ENCODE peak calls at places on chromosomes 4 and X, in six cellular contexts. One of them, this sample, is unnamed.

GRCh38 chr4:102734591-102735385 is 26.0 kb downstream of the MANBA start:
- DNase-seq in NCI-H446: no peak
- DNase-seq in left kidney: no peak
- DNase-seq in H54: no peak
- DNase-seq in SJSA1: no peak
- DNase-seq in kidney: no peak
- DNase-seq in this sample: no peak

GRCh38 chr4:121799888-121800501 is 1.1 kb upstream of the EXOSC9 start:
- DNase-seq in NCI-H446: no peak
- DNase-seq in left kidney: no peak
- DNase-seq in H54: no peak
- DNase-seq in SJSA1: no peak
- DNase-seq in kidney: no peak
- DNase-seq in this sample: no peak

GRCh38 chr4:118969359-118969758 is 80.7 kb downstream of the SYNPO2 start:
- DNase-seq in NCI-H446: peak
- DNase-seq in left kidney: peak
- DNase-seq in H54: no peak
- DNase-seq in SJSA1: peak
- DNase-seq in kidney: no peak
- DNase-seq in this sample: peak

GRCh38 chrX:40095588-40096394 is 2.0 kb downstream of the BCOR start:
- DNase-seq in NCI-H446: no peak
- DNase-seq in left kidney: peak
- DNase-seq in H54: no peak
- DNase-seq in SJSA1: no peak
- DNase-seq in kidney: peak
- DNase-seq in this sample: no peak

GRCh38 chr4:139815646-139816601 is 150.3 kb downstream of the MGST2 start:
- DNase-seq in NCI-H446: peak
- DNase-seq in left kidney: peak
- DNase-seq in H54: peak
- DNase-seq in SJSA1: peak
- DNase-seq in kidney: peak
- DNase-seq in this sample: peak

GRCh38 chrX:97845451-97845850 is 961.7 kb downstream of the RPA4 start:
- DNase-seq in NCI-H446: no peak
- DNase-seq in left kidney: no peak
- DNase-seq in H54: no peak
- DNase-seq in SJSA1: no peak
- DNase-seq in kidney: peak
- DNase-seq in this sample: no peak

GRCh38 chr4:18039113-18039512 is 17.6 kb upstream of the LCORL start:
- DNase-seq in NCI-H446: no peak
- DNase-seq in left kidney: no peak
- DNase-seq in H54: no peak
- DNase-seq in SJSA1: no peak
- DNase-seq in kidney: no peak
- DNase-seq in this sample: no peak

GRCh38 chr4:26235500-26235899 is 85.3 kb upstream of the RBPJ start:
- DNase-seq in NCI-H446: peak
- DNase-seq in left kidney: no peak
- DNase-seq in H54: no peak
- DNase-seq in SJSA1: no peak
- DNase-seq in kidney: no peak
- DNase-seq in this sample: peak

GRCh38 chr4:61666248-61666647 is 466.1 kb downstream of the ADGRL3 start:
- DNase-seq in NCI-H446: no peak
- DNase-seq in left kidney: peak
- DNase-seq in H54: no peak
- DNase-seq in SJSA1: no peak
- DNase-seq in kidney: no peak
- DNase-seq in this sample: no peak

GRCh38 chr4:55132775-55133174 is 7.4 kb upstream of the KDR start:
- DNase-seq in NCI-H446: no peak
- DNase-seq in left kidney: no peak
- DNase-seq in H54: no peak
- DNase-seq in SJSA1: no peak
- DNase-seq in kidney: no peak
- DNase-seq in this sample: no peak

GRCh38 chrX:153305941-153306464 is 15.6 kb downstream of the PNMA6F start:
- DNase-seq in NCI-H446: no peak
- DNase-seq in left kidney: no peak
- DNase-seq in H54: no peak
- DNase-seq in SJSA1: no peak
- DNase-seq in kidney: no peak
- DNase-seq in this sample: no peak

GRCh38 chr4:130172156-130172555 is 1076.2 kb downstream of the C4orf33 start:
- DNase-seq in NCI-H446: no peak
- DNase-seq in left kidney: peak
- DNase-seq in H54: no peak
- DNase-seq in SJSA1: no peak
- DNase-seq in kidney: no peak
- DNase-seq in this sample: no peak

GRCh38 chr4:69775488-69775887 is 15.1 kb upstream of the SULT1B1 start:
- DNase-seq in NCI-H446: no peak
- DNase-seq in left kidney: no peak
- DNase-seq in H54: no peak
- DNase-seq in SJSA1: no peak
- DNase-seq in kidney: no peak
- DNase-seq in this sample: no peak

GRCh38 chr4:59339631-59340030 is 1860.5 kb upstream of the ADGRL3 start:
- DNase-seq in NCI-H446: no peak
- DNase-seq in left kidney: no peak
- DNase-seq in H54: no peak
- DNase-seq in SJSA1: no peak
- DNase-seq in kidney: no peak
- DNase-seq in this sample: no peak

GRCh38 chrX:45709381-45709780 is 508.7 kb upstream of the DIPK2B start:
- DNase-seq in NCI-H446: no peak
- DNase-seq in left kidney: no peak
- DNase-seq in H54: no peak
- DNase-seq in SJSA1: no peak
- DNase-seq in kidney: no peak
- DNase-seq in this sample: no peak

GRCh38 chrX:19636989-19637388 is 121.7 kb upstream of the MAP3K15 start:
- DNase-seq in NCI-H446: no peak
- DNase-seq in left kidney: no peak
- DNase-seq in H54: no peak
- DNase-seq in SJSA1: no peak
- DNase-seq in kidney: no peak
- DNase-seq in this sample: no peak

GRCh38 chr4:815464-816146 is 10.3 kb downstream of the CPLX1 start:
- DNase-seq in NCI-H446: no peak
- DNase-seq in left kidney: peak
- DNase-seq in H54: no peak
- DNase-seq in SJSA1: no peak
- DNase-seq in kidney: no peak
- DNase-seq in this sample: no peak

GRCh38 chr4:185566972-185567749 is 31.9 kb upstream of the PDLIM3 start:
- DNase-seq in NCI-H446: no peak
- DNase-seq in left kidney: peak
- DNase-seq in H54: no peak
- DNase-seq in SJSA1: no peak
- DNase-seq in kidney: no peak
- DNase-seq in this sample: peak

GRCh38 chr4:5568931-5569330 is 139.4 kb downstream of the EVC2 start:
- DNase-seq in NCI-H446: no peak
- DNase-seq in left kidney: peak
- DNase-seq in H54: no peak
- DNase-seq in SJSA1: no peak
- DNase-seq in kidney: no peak
- DNase-seq in this sample: no peak

GRCh38 chr4:141352775-141353544 is 132.3 kb downstream of the ZNF330 start:
- DNase-seq in NCI-H446: no peak
- DNase-seq in left kidney: peak
- DNase-seq in H54: no peak
- DNase-seq in SJSA1: no peak
- DNase-seq in kidney: no peak
- DNase-seq in this sample: peak

GRCh38 chr4:47383829-47384427 is 79.6 kb downstream of the COMMD8 start:
- DNase-seq in NCI-H446: peak
- DNase-seq in left kidney: peak
- DNase-seq in H54: no peak
- DNase-seq in SJSA1: no peak
- DNase-seq in kidney: no peak
- DNase-seq in this sample: no peak

GRCh38 chr4:142615324-142615665 is 230.8 kb downstream of the INPP4B start:
- DNase-seq in NCI-H446: no peak
- DNase-seq in left kidney: no peak
- DNase-seq in H54: no peak
- DNase-seq in SJSA1: no peak
- DNase-seq in kidney: no peak
- DNase-seq in this sample: no peak

GRCh38 chrX:2283111-2283847 is 217.5 kb downstream of the DHRSX start:
- DNase-seq in NCI-H446: no peak
- DNase-seq in left kidney: no peak
- DNase-seq in H54: no peak
- DNase-seq in SJSA1: no peak
- DNase-seq in kidney: no peak
- DNase-seq in this sample: peak

GRCh38 chr4:93433840-93434239 is 394.7 kb upstream of the ATOH1 start:
- DNase-seq in NCI-H446: no peak
- DNase-seq in left kidney: no peak
- DNase-seq in H54: no peak
- DNase-seq in SJSA1: no peak
- DNase-seq in kidney: no peak
- DNase-seq in this sample: no peak

GRCh38 chr4:20612313-20612712 is 87.9 kb upstream of the PACRGL start:
- DNase-seq in NCI-H446: no peak
- DNase-seq in left kidney: no peak
- DNase-seq in H54: peak
- DNase-seq in SJSA1: no peak
- DNase-seq in kidney: no peak
- DNase-seq in this sample: no peak

GRCh38 chr4:98166025-98166730 is 22.9 kb upstream of the STPG2 start:
- DNase-seq in NCI-H446: peak
- DNase-seq in left kidney: no peak
- DNase-seq in H54: peak
- DNase-seq in SJSA1: no peak
- DNase-seq in kidney: peak
- DNase-seq in this sample: peak

GRCh38 chr4:88144866-88145300 is 13.6 kb downstream of the ABCG2 start:
- DNase-seq in NCI-H446: no peak
- DNase-seq in left kidney: no peak
- DNase-seq in H54: no peak
- DNase-seq in SJSA1: no peak
- DNase-seq in kidney: no peak
- DNase-seq in this sample: no peak

GRCh38 chr4:159856451-159856850 is 753.6 kb downstream of the RAPGEF2 start:
- DNase-seq in NCI-H446: no peak
- DNase-seq in left kidney: peak
- DNase-seq in H54: no peak
- DNase-seq in SJSA1: no peak
- DNase-seq in kidney: no peak
- DNase-seq in this sample: no peak

GRCh38 chr4:169823685-169824084 is 65.9 kb upstream of the HPF1 start:
- DNase-seq in NCI-H446: no peak
- DNase-seq in left kidney: peak
- DNase-seq in H54: peak
- DNase-seq in SJSA1: no peak
- DNase-seq in kidney: no peak
- DNase-seq in this sample: no peak